ENCODE peak calls at places on chromosomes 1 and 21, in nine cellular contexts. One of them, this sample, is unnamed.

GRCh38 chr1:161365207-161365606 is 2.5 kb downstream of the CFAP126 start:
- DNase-seq in tibial nerve: no peak
- DNase-seq in uterus: no peak
- DNase-seq in hepatocyte: no peak
- DNase-seq in fibroblast of mammary gland: no peak
- DNase-seq in GM12865: no peak
- DNase-seq in tibial artery: no peak
- DNase-seq in thoracic aorta: no peak
- DNase-seq in left ventricle myocardium inferior: no peak
- DNase-seq in this sample: no peak

GRCh38 chr1:35557118-35557610 is at the start of gene KIAA0319L:
- DNase-seq in tibial nerve: no peak
- DNase-seq in uterus: peak; percentile 87
- DNase-seq in hepatocyte: peak; percentile 76
- DNase-seq in fibroblast of mammary gland: no peak
- DNase-seq in GM12865: no peak
- DNase-seq in tibial artery: peak; percentile 94
- DNase-seq in thoracic aorta: peak; percentile 44
- DNase-seq in left ventricle myocardium inferior: peak; percentile 90
- DNase-seq in this sample: no peak

GRCh38 chr1:160837558-160838205 is 25.0 kb downstream of the CD244 start:
- DNase-seq in tibial nerve: no peak
- DNase-seq in uterus: no peak
- DNase-seq in hepatocyte: no peak
- DNase-seq in fibroblast of mammary gland: no peak
- DNase-seq in GM12865: peak; percentile 94
- DNase-seq in tibial artery: no peak
- DNase-seq in thoracic aorta: no peak
- DNase-seq in left ventricle myocardium inferior: peak; percentile 23
- DNase-seq in this sample: peak; percentile 97

GRCh38 chr1:35369922-35370671 is 101.6 kb downstream of the ZMYM4 start:
- DNase-seq in tibial nerve: peak; percentile 59
- DNase-seq in uterus: peak; percentile 62
- DNase-seq in hepatocyte: peak; percentile 69
- DNase-seq in fibroblast of mammary gland: peak; percentile 79
- DNase-seq in GM12865: peak; percentile 5
- DNase-seq in tibial artery: no peak
- DNase-seq in thoracic aorta: no peak
- DNase-seq in left ventricle myocardium inferior: peak; percentile 63
- DNase-seq in this sample: peak; percentile 40

GRCh38 chr1:166908942-166909341 is 32.9 kb upstream of the TADA1 start:
- DNase-seq in tibial nerve: no peak
- DNase-seq in uterus: no peak
- DNase-seq in hepatocyte: no peak
- DNase-seq in fibroblast of mammary gland: peak; percentile 33
- DNase-seq in GM12865: no peak
- DNase-seq in tibial artery: no peak
- DNase-seq in thoracic aorta: no peak
- DNase-seq in left ventricle myocardium inferior: no peak
- DNase-seq in this sample: no peak

GRCh38 chr1:235644693-235645305 is 4.8 kb downstream of the GNG4 start:
- DNase-seq in tibial nerve: no peak
- DNase-seq in uterus: no peak
- DNase-seq in hepatocyte: no peak
- DNase-seq in fibroblast of mammary gland: no peak
- DNase-seq in GM12865: no peak
- DNase-seq in tibial artery: no peak
- DNase-seq in thoracic aorta: no peak
- DNase-seq in left ventricle myocardium inferior: no peak
- DNase-seq in this sample: no peak

GRCh38 chr1:221839794-221840395 is 98.0 kb upstream of the DUSP10 start:
- DNase-seq in tibial nerve: peak; percentile 46
- DNase-seq in uterus: no peak
- DNase-seq in hepatocyte: peak; percentile 64
- DNase-seq in fibroblast of mammary gland: peak; percentile 94
- DNase-seq in GM12865: peak; percentile 93
- DNase-seq in tibial artery: peak; percentile 88
- DNase-seq in thoracic aorta: no peak
- DNase-seq in left ventricle myocardium inferior: peak; percentile 72
- DNase-seq in this sample: peak; percentile 45

GRCh38 chr1:98322966-98323365 is 338.6 kb upstream of the SNX7 start:
- DNase-seq in tibial nerve: no peak
- DNase-seq in uterus: no peak
- DNase-seq in hepatocyte: no peak
- DNase-seq in fibroblast of mammary gland: no peak
- DNase-seq in GM12865: no peak
- DNase-seq in tibial artery: no peak
- DNase-seq in thoracic aorta: no peak
- DNase-seq in left ventricle myocardium inferior: no peak
- DNase-seq in this sample: no peak

GRCh38 chr1:43267291-43267805 is 2.4 kb upstream of the TMEM125 start:
- DNase-seq in tibial nerve: no peak
- DNase-seq in uterus: no peak
- DNase-seq in hepatocyte: peak; percentile 46
- DNase-seq in fibroblast of mammary gland: peak; percentile 65
- DNase-seq in GM12865: no peak
- DNase-seq in tibial artery: peak; percentile 37
- DNase-seq in thoracic aorta: no peak
- DNase-seq in left ventricle myocardium inferior: no peak
- DNase-seq in this sample: no peak

GRCh38 chr1:231139659-231140650 is 21.9 kb upstream of the TRIM67 start:
- DNase-seq in tibial nerve: no peak
- DNase-seq in uterus: no peak
- DNase-seq in hepatocyte: peak; percentile 26
- DNase-seq in fibroblast of mammary gland: peak; percentile 68
- DNase-seq in GM12865: no peak
- DNase-seq in tibial artery: no peak
- DNase-seq in thoracic aorta: no peak
- DNase-seq in left ventricle myocardium inferior: no peak
- DNase-seq in this sample: no peak

GRCh38 chr1:193747579-193747978 is 561.2 kb upstream of the B3GALT2 start:
- DNase-seq in tibial nerve: no peak
- DNase-seq in uterus: no peak
- DNase-seq in hepatocyte: no peak
- DNase-seq in fibroblast of mammary gland: peak; percentile 21
- DNase-seq in GM12865: no peak
- DNase-seq in tibial artery: no peak
- DNase-seq in thoracic aorta: no peak
- DNase-seq in left ventricle myocardium inferior: no peak
- DNase-seq in this sample: no peak

GRCh38 chr21:37253991-37254390 is 13.1 kb downstream of the VPS26C start:
- DNase-seq in tibial nerve: no peak
- DNase-seq in uterus: no peak
- DNase-seq in hepatocyte: no peak
- DNase-seq in fibroblast of mammary gland: peak; percentile 57
- DNase-seq in GM12865: no peak
- DNase-seq in tibial artery: no peak
- DNase-seq in thoracic aorta: no peak
- DNase-seq in left ventricle myocardium inferior: no peak
- DNase-seq in this sample: no peak

GRCh38 chr21:16983425-16983824 is 529.4 kb upstream of the CXADR start:
- DNase-seq in tibial nerve: no peak
- DNase-seq in uterus: no peak
- DNase-seq in hepatocyte: no peak
- DNase-seq in fibroblast of mammary gland: no peak
- DNase-seq in GM12865: no peak
- DNase-seq in tibial artery: no peak
- DNase-seq in thoracic aorta: no peak
- DNase-seq in left ventricle myocardium inferior: no peak
- DNase-seq in this sample: no peak

GRCh38 chr21:45323487-45324380 is 36.0 kb upstream of the POFUT2 start:
- DNase-seq in tibial nerve: no peak
- DNase-seq in uterus: no peak
- DNase-seq in hepatocyte: no peak
- DNase-seq in fibroblast of mammary gland: peak; percentile 74
- DNase-seq in GM12865: no peak
- DNase-seq in tibial artery: peak; percentile 94
- DNase-seq in thoracic aorta: peak; percentile 39
- DNase-seq in left ventricle myocardium inferior: peak; percentile 11
- DNase-seq in this sample: no peak

GRCh38 chr1:12405325-12406217 is 175.7 kb downstream of the VPS13D start:
- DNase-seq in tibial nerve: peak; percentile 77
- DNase-seq in uterus: peak; percentile 42
- DNase-seq in hepatocyte: peak; percentile 22
- DNase-seq in fibroblast of mammary gland: peak; percentile 54
- DNase-seq in GM12865: no peak
- DNase-seq in tibial artery: peak; percentile 71
- DNase-seq in thoracic aorta: peak; percentile 46
- DNase-seq in left ventricle myocardium inferior: no peak
- DNase-seq in this sample: peak; percentile 16

GRCh38 chr1:17802164-17802563 is 47.0 kb downstream of the ACTL8 start:
- DNase-seq in tibial nerve: no peak
- DNase-seq in uterus: no peak
- DNase-seq in hepatocyte: no peak
- DNase-seq in fibroblast of mammary gland: peak; percentile 60
- DNase-seq in GM12865: no peak
- DNase-seq in tibial artery: no peak
- DNase-seq in thoracic aorta: no peak
- DNase-seq in left ventricle myocardium inferior: no peak
- DNase-seq in this sample: no peak

GRCh38 chr21:37551406-37552355 is 185.1 kb downstream of the DYRK1A start:
- DNase-seq in tibial nerve: no peak
- DNase-seq in uterus: peak; percentile 51
- DNase-seq in hepatocyte: peak; percentile 87
- DNase-seq in fibroblast of mammary gland: no peak
- DNase-seq in GM12865: no peak
- DNase-seq in tibial artery: no peak
- DNase-seq in thoracic aorta: no peak
- DNase-seq in left ventricle myocardium inferior: no peak
- DNase-seq in this sample: no peak

DNA sequence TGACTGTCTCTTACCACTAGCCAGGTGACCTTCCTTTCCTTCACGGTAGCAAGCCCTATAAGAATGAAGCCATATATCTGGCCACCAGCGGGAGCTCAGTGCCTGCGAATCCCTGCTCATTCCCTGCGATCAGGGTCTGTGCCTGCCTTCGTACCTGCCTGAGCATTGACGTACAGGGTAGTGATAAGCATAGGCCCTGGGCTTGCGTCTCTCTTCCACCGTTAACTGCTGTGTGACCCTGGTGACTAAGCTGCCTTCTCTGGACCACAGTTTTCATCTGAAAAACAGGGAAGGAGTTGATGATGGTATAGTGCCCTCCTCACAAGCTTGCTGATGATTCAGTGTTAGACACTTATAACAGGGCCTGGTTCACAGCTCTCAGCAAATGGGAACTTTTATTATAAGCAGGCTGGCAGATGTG is 4.1 kb downstream of the ZC3H12A start:
- DNase-seq in tibial nerve: no peak
- DNase-seq in uterus: no peak
- DNase-seq in hepatocyte: peak; percentile 22
- DNase-seq in fibroblast of mammary gland: peak; percentile 87
- DNase-seq in GM12865: peak; percentile 46
- DNase-seq in tibial artery: no peak
- DNase-seq in thoracic aorta: no peak
- DNase-seq in left ventricle myocardium inferior: no peak
- DNase-seq in this sample: peak; percentile 80
- H3K4me3 ChIP-seq in tibial nerve: no peak overlapping the region
- H3K4me3 ChIP-seq in uterus: no peak overlapping the region
- H3K4me3 ChIP-seq in hepatocyte: no peak overlapping the region
- H3K4me3 ChIP-seq in fibroblast of mammary gland: peak overlapping the region; percentile 44
- H3K4me3 ChIP-seq in GM12865: peak overlapping the region; percentile 80
- H3K4me3 ChIP-seq in tibial artery: peak overlapping the region; percentile 45
- H3K4me3 ChIP-seq in thoracic aorta: peak overlapping the region; percentile 80
- H3K4me3 ChIP-seq in left ventricle myocardium inferior: peak overlapping the region; percentile 83
- H3K4me3 ChIP-seq in this sample: peak overlapping the region; percentile 90

DNA sequence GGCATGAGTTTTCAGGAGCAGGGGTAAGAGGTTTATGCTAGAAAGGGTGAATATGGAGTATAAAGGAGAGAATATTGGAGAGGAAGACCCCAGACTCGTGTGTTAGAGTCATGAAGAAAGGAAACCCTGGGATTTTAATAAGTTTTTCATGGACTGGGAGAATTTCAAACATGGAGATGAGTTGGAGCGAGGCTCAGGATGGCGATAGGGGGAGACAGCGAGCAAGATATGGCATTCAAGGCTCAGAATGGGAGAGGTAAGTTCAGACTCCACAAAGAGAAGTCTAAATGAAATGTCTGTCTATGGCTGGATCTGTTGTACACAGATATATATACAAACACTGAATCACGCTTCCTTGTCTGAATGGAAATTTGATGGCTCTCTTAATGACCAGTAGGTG is 92.5 kb downstream of the LRRC40 start:
- DNase-seq in tibial nerve: no peak
- DNase-seq in uterus: no peak
- DNase-seq in hepatocyte: no peak
- DNase-seq in fibroblast of mammary gland: no peak
- DNase-seq in GM12865: no peak
- DNase-seq in tibial artery: no peak
- DNase-seq in thoracic aorta: no peak
- DNase-seq in left ventricle myocardium inferior: no peak
- DNase-seq in this sample: peak; percentile 9
- TF ChIP-seq CTCF in tibial nerve: no peak
- TF ChIP-seq CTCF in uterus: no peak
- TF ChIP-seq CTCF in hepatocyte: no peak
- TF ChIP-seq CTCF in fibroblast of mammary gland: peak; percentile 4
- TF ChIP-seq CTCF in GM12865: no peak
- TF ChIP-seq CTCF in tibial artery: no peak
- TF ChIP-seq CTCF in thoracic aorta: no peak
- TF ChIP-seq CTCF in left ventricle myocardium inferior: no peak
- TF ChIP-seq CTCF in this sample: peak; percentile 25

DNA sequence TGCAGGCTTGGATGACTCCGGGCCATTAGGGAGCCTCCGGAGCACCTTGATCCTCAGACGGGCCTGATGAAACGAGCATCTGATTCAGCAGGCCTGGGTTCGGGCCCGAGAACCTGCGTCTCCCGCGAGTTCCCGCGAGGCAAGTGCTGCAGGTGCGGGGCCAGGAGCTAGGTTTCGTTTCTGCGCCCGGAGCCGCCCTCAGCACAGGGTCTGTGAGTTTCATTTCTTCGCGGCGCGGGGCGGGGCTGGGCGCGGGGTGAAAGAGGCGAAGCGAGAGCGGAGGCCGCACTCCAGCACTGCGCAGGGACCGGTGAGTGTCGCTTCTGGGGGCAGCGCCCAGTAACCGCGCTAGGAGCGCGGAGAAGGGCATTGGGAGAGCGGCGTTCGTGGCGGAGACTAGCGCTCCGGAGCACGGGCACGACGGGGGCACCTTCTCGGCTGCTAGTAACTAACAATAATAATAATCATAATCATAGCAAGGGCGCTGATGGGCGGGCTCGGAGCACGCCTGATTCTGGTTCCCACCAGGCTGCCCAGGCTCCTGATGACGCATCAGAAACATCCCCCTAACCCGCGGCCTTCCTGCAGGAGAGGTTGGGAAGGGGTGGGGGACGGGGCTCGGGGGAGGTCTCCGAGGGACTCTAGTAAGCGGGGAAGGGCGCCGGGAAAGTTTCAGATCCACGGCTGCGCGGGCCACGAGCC is at the start of gene MX1:
- DNase-seq in tibial nerve: peak; percentile 64
- DNase-seq in uterus: peak; percentile 67
- DNase-seq in hepatocyte: peak; percentile 81
- DNase-seq in fibroblast of mammary gland: peak; percentile 30
- DNase-seq in GM12865: peak; percentile 97
- DNase-seq in tibial artery: peak; percentile 85
- DNase-seq in thoracic aorta: no peak
- DNase-seq in left ventricle myocardium inferior: peak; percentile 81
- DNase-seq in this sample: no peak
- H3K4me3 ChIP-seq in tibial nerve: peak within 1 kb of the TSS; percentile 55
- H3K4me3 ChIP-seq in uterus: peak within 1 kb of the TSS; percentile 49
- H3K4me3 ChIP-seq in hepatocyte: peak within 1 kb of the TSS; percentile 6
- H3K4me3 ChIP-seq in fibroblast of mammary gland: peak within 1 kb of the TSS; percentile 51
- H3K4me3 ChIP-seq in GM12865: peak within 1 kb of the TSS; percentile 79
- H3K4me3 ChIP-seq in tibial artery: peak within 1 kb of the TSS; percentile 59
- H3K4me3 ChIP-seq in thoracic aorta: peak within 1 kb of the TSS; percentile 83
- H3K4me3 ChIP-seq in left ventricle myocardium inferior: peak within 1 kb of the TSS; percentile 77
- H3K4me3 ChIP-seq in this sample: no peak within 1 kb of the TSS

GRCh38 chr1:59596956-59597355 is 217.8 kb upstream of the HOOK1 start:
- DNase-seq in tibial nerve: no peak
- DNase-seq in uterus: no peak
- DNase-seq in hepatocyte: no peak
- DNase-seq in fibroblast of mammary gland: no peak
- DNase-seq in GM12865: no peak
- DNase-seq in tibial artery: no peak
- DNase-seq in thoracic aorta: no peak
- DNase-seq in left ventricle myocardium inferior: no peak
- DNase-seq in this sample: no peak
- TF ChIP-seq CTCF in tibial nerve: no peak
- TF ChIP-seq CTCF in uterus: no peak
- TF ChIP-seq CTCF in hepatocyte: no peak
- TF ChIP-seq CTCF in fibroblast of mammary gland: no peak
- TF ChIP-seq CTCF in GM12865: no peak
- TF ChIP-seq CTCF in tibial artery: no peak
- TF ChIP-seq CTCF in thoracic aorta: no peak
- TF ChIP-seq CTCF in left ventricle myocardium inferior: no peak
- TF ChIP-seq CTCF in this sample: no peak